ENCODE peak calls at places on chromosomes 1 and 21, in five cellular contexts. Y is K562, H is GM12878, I is HepG2, S is H1. B is an unnamed sample.

GRCh38 chr1:171252482-171252881 is 4.2 kb downstream of the FMO1 start:
- DNase-seq in H (peak), I (no peak), Y (no peak), S (no peak), B (peak)

GRCh38 chr1:221994274-221994698 is 252.4 kb upstream of the DUSP10 start:
- DNase-seq in S (no peak), Y (no peak), I (no peak), H (peak), B (no peak)

GRCh38 chr1:47996406-47997226 is 569 bp downstream of the TRABD2B start:
- DNase-seq in Y (no peak), I (no peak), S (no peak), H (no peak), B (peak)

GRCh38 chr1:192491804-192492554 is 83.6 kb upstream of the RGS1 start:
- DNase-seq in I (no peak), Y (no peak), H (no peak), S (no peak), B (no peak)

GRCh38 chr1:104488296-104489015 is 738.8 kb downstream of the AMY1C start:
- DNase-seq in Y (no peak), I (no peak), H (no peak), S (no peak), B (peak)

GRCh38 chr21:34890724-34891609 is 158.1 kb downstream of the RUNX1 start:
- DNase-seq in Y (no peak), S (no peak), I (no peak), H (no peak), B (peak)

GRCh38 chr1:54249798-54250497 is 50.0 kb downstream of the MRPL37 start:
- DNase-seq in S (no peak), Y (no peak), I (peak), H (no peak), B (peak)

GRCh38 chr1:116266864-116267212 is 106.2 kb upstream of the ATP1A1 start:
- DNase-seq in I (no peak), H (no peak), Y (no peak), S (no peak), B (no peak)

GRCh38 chr1:209614151-209614420 is 30.6 kb downstream of the CAMK1G start:
- DNase-seq in S (no peak), I (no peak), H (no peak), Y (no peak), B (no peak)

GRCh38 chr1:99850458-99850974 is 355 bp downstream of the AGL start:
- DNase-seq in I (no peak), H (no peak), S (no peak), Y (no peak), B (no peak)

DNA sequence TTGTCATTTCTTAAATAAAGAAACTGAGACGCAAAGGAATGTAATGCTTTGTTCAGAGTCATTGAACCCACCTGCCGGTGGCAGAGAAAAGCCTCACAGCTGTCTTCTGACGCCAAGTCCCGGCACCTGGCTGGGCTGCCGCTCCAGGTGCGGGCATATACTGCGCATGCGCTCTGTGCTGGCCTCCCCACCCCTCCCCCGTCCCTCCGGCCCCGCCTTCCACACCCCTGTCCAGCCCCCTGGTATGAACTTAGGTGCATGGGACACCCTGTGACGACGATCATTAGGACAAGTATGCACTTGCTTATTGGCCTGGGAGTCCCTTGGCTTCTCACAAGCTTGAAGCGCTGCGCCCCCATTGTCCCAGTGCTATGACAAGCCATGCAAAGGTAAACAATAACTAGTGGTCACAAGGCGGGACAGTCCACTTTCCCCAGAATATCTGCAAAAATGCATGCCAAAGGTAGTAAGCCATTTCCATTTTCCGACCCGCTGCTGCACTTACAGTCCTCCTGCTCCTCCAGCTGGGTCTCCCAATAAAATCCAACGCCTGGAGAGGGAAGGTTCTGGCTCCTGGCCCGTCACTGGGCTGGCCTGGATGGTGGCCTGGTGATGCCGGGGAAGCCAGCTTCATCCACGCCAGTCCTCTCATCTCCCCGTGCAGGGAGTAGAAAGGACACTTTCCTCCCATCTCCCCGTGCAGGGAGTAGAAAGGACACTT is 100.4 kb downstream of the PSMG1 start:
- DNase-seq in H (no peak), I (peak), S (no peak), Y (peak), B (peak)
- H3K4me2 ChIP-seq in H (no peak), I (peak), S (peak), Y (no peak), B (no peak)

GRCh38 chr1:101311146-101311892 is 74.5 kb downstream of the S1PR1 start:
- DNase-seq in Y (no peak), H (no peak), I (no peak), S (no peak), B (no peak)

GRCh38 chr1:101308001-101308659 is 71.3 kb downstream of the S1PR1 start:
- DNase-seq in Y (no peak), H (no peak), I (no peak), S (no peak), B (no peak)

GRCh38 chr1:101308935-101309333 is 72.1 kb downstream of the S1PR1 start:
- DNase-seq in H (no peak), Y (no peak), I (no peak), S (no peak), B (peak)

GRCh38 chr1:101310484-101310883 is 73.7 kb downstream of the S1PR1 start:
- DNase-seq in H (no peak), S (no peak), I (no peak), Y (no peak), B (no peak)

GRCh38 chr1:101309334-101310221 is 72.8 kb downstream of the S1PR1 start:
- DNase-seq in S (no peak), Y (peak), H (no peak), I (peak), B (peak)
- TF ChIP-seq CREB1 in S (peak), Y (no peak), H (no peak), I (no peak), B (peak)

GRCh38 chr1:239456788-239457187 is 70.4 kb downstream of the CHRM3 start:
- DNase-seq in Y (no peak), S (no peak), H (no peak), I (no peak), B (no peak)
- H3K4me2 ChIP-seq in Y (no peak), S (no peak), H (no peak), I (no peak), B (no peak)

GRCh38 chr1:32991386-32991785 is 26.8 kb upstream of the RNF19B start:
- DNase-seq in H (no peak), I (no peak), Y (no peak), S (no peak), B (no peak)

GRCh38 chr1:32988665-32989064 is 24.1 kb upstream of the RNF19B start:
- DNase-seq in S (no peak), I (no peak), Y (no peak), H (no peak), B (no peak)

GRCh38 chr1:32990887-32991286 is 26.3 kb upstream of the RNF19B start:
- DNase-seq in H (no peak), Y (no peak), S (no peak), I (no peak), B (no peak)

GRCh38 chr1:32991819-32992488 is 27.3 kb upstream of the RNF19B start:
- DNase-seq in I (no peak), S (no peak), Y (no peak), H (no peak), B (no peak)

GRCh38 chr1:32989160-32989894 is 24.7 kb upstream of the RNF19B start:
- DNase-seq in I (no peak), H (no peak), Y (peak), S (no peak), B (no peak)
- TF ChIP-seq CREB1 in I (no peak), H (peak), Y (no peak), S (no peak), B (no peak)

GRCh38 chr1:234960722-234961467 is 167.7 kb downstream of the TOMM20 start:
- DNase-seq in H (no peak), I (peak), S (no peak), Y (no peak), B (no peak)
- H3K4me2 ChIP-seq in H (peak), I (peak), S (no peak), Y (peak), B (no peak)

GRCh38 chr1:11030865-11031264 is 16.2 kb downstream of the MASP2 start:
- DNase-seq in I (no peak), Y (no peak), S (no peak), H (no peak), B (no peak)
- TF ChIP-seq CREB1 in I (no peak), Y (no peak), S (no peak), H (no peak), B (no peak)

DNA sequence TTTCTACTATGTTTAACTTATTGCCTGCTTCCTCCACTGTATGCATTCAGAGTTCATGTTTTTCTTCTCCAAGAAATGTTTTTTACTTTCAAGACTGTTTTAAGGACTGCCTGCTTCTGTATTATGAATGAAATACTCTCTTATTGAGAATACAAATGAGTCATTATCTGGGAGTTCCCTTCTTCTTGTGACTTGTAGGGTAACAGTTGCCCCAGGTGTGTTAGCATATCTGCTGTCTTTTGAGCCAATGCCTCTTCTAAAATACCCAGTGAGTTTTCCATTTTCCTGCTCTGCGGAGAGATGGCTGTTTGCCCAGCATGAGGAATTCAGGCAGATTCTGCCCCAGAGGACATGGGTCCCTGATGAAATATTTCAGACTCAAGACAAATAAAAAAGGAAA is 34.1 kb upstream of the ST6GALNAC5 start:
- DNase-seq in S (no peak), H (no peak), I (no peak), Y (no peak), B (no peak)
- H3K4me2 ChIP-seq in S (no peak), H (no peak), I (no peak), Y (no peak), B (no peak)

DNA sequence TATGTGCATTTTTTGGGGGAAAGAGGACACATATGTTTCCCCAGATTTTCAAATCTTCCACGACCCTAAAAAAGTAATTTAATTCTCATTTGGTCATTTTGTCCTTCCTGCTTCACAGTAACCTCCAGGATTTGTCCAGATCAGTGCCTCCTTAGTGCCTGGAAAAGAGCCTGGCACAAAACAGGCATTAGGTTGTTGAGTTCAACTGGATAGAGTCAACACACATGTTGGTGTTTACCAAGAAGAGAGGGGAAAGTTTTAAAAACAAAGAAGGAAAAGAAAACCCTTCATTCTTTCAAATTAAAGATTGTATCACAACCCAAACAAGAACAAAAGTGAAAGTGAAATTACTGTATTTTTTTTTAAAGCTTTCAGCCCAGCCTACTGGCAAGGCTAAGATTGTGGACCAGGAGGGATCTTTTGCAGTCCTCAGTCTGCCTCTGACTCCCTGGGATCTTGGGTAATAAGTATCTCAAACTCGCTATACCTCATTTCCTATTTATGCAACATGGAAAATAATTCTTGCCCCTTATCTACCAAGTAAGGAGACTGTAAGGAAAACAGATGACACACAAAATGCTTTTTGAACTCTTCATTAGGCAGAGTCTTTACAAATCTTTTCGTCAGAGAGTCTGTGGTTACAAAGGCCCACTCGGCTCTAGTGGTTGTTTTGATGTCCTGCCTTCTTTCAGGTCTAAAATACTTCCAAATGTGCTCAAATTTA is 57.8 kb downstream of the ZNF281 start:
- DNase-seq in I (no peak), S (no peak), H (no peak), Y (no peak), B (no peak)
- TF ChIP-seq CREB1 in I (no peak), S (no peak), H (peak), Y (no peak), B (no peak)

GRCh38 chr1:3578433-3578805 is 32.9 kb downstream of the MEGF6 start:
- DNase-seq in H (no peak), Y (no peak), S (no peak), I (no peak), B (no peak)
- H3K4me2 ChIP-seq in H (no peak), Y (no peak), S (no peak), I (no peak), B (no peak)